ENCODE peak calls at places on chromosomes 1 and 21, in seven cellular contexts. One of them, this sample, is unnamed.
A peak's percentile ranks its signal among the peaks of the same experiment; 100 is the strongest.

GRCh38 chr1:176241385-176242015 is 34.4 kb upstream of the COP1 start:
- DNase-seq in lower lobe of right lung: no peak
- DNase-seq in GM20000: no peak
- DNase-seq in uterus: no peak
- DNase-seq in mesothelial cell of epicardium: no peak
- DNase-seq in fibroblast of lung: peak; percentile 34
- DNase-seq in IMR-90: peak; percentile 95
- DNase-seq in this sample: no peak

GRCh38 chr1:246483204-246483933 is 23.7 kb downstream of the SMYD3 start:
- DNase-seq in mesothelial cell of epicardium: no peak
- DNase-seq in GM20000: peak; percentile 35
- DNase-seq in lower lobe of right lung: no peak
- DNase-seq in uterus: no peak
- DNase-seq in fibroblast of lung: peak; percentile 28
- DNase-seq in IMR-90: peak; percentile 38
- DNase-seq in this sample: no peak

GRCh38 chr1:67019600-67020136 is 34.3 kb downstream of the SLC35D1 start:
- DNase-seq in fibroblast of lung: peak; percentile 99
- DNase-seq in IMR-90: peak; percentile 81
- DNase-seq in uterus: no peak
- DNase-seq in lower lobe of right lung: no peak
- DNase-seq in GM20000: no peak
- DNase-seq in mesothelial cell of epicardium: no peak
- DNase-seq in this sample: no peak

GRCh38 chr1:184291701-184292100 is 95.1 kb upstream of the C1orf21 start:
- DNase-seq in GM20000: no peak
- DNase-seq in lower lobe of right lung: no peak
- DNase-seq in IMR-90: no peak
- DNase-seq in uterus: no peak
- DNase-seq in fibroblast of lung: no peak
- DNase-seq in mesothelial cell of epicardium: no peak
- DNase-seq in this sample: no peak

GRCh38 chr1:212254853-212255363 is 30.3 kb upstream of the PPP2R5A start:
- DNase-seq in lower lobe of right lung: no peak
- DNase-seq in IMR-90: no peak
- DNase-seq in uterus: no peak
- DNase-seq in fibroblast of lung: no peak
- DNase-seq in mesothelial cell of epicardium: no peak
- DNase-seq in GM20000: no peak
- DNase-seq in this sample: no peak

GRCh38 chr1:84253891-84254290 is 47.6 kb upstream of the SAMD13 start:
- DNase-seq in lower lobe of right lung: peak; percentile 52
- DNase-seq in IMR-90: peak; percentile 97
- DNase-seq in GM20000: no peak
- DNase-seq in fibroblast of lung: peak; percentile 98
- DNase-seq in mesothelial cell of epicardium: no peak
- DNase-seq in uterus: no peak
- DNase-seq in this sample: no peak

GRCh38 chr1:227318852-227319607 is 738 bp upstream of the CDC42BPA start:
- DNase-seq in uterus: peak; percentile 58
- DNase-seq in lower lobe of right lung: no peak
- DNase-seq in fibroblast of lung: peak; percentile 67
- DNase-seq in GM20000: no peak
- DNase-seq in mesothelial cell of epicardium: peak; percentile 55
- DNase-seq in IMR-90: peak; percentile 56
- DNase-seq in this sample: no peak

GRCh38 chr1:12620142-12620865 is 2.3 kb upstream of the DHRS3 start:
- DNase-seq in GM20000: no peak
- DNase-seq in mesothelial cell of epicardium: no peak
- DNase-seq in lower lobe of right lung: no peak
- DNase-seq in IMR-90: no peak
- DNase-seq in fibroblast of lung: peak; percentile 50
- DNase-seq in uterus: no peak
- DNase-seq in this sample: no peak

GRCh38 chr1:89143484-89143883 is 17.6 kb upstream of the GBP2 start:
- DNase-seq in GM20000: no peak
- DNase-seq in IMR-90: no peak
- DNase-seq in uterus: no peak
- DNase-seq in lower lobe of right lung: no peak
- DNase-seq in fibroblast of lung: no peak
- DNase-seq in mesothelial cell of epicardium: no peak
- DNase-seq in this sample: no peak

GRCh38 chr1:24513691-24514090 is 11.1 kb downstream of the RCAN3 start:
- DNase-seq in GM20000: no peak
- DNase-seq in mesothelial cell of epicardium: no peak
- DNase-seq in fibroblast of lung: no peak
- DNase-seq in IMR-90: no peak
- DNase-seq in uterus: no peak
- DNase-seq in lower lobe of right lung: no peak
- DNase-seq in this sample: no peak

GRCh38 chr21:46552274-46552673 is 52.6 kb downstream of the S100B start:
- DNase-seq in GM20000: no peak
- DNase-seq in IMR-90: no peak
- DNase-seq in fibroblast of lung: no peak
- DNase-seq in uterus: no peak
- DNase-seq in mesothelial cell of epicardium: no peak
- DNase-seq in lower lobe of right lung: no peak
- DNase-seq in this sample: no peak

GRCh38 chr1:218468707-218469106 is 123.6 kb downstream of the TGFB2 start:
- DNase-seq in fibroblast of lung: no peak
- DNase-seq in IMR-90: no peak
- DNase-seq in mesothelial cell of epicardium: no peak
- DNase-seq in lower lobe of right lung: no peak
- DNase-seq in GM20000: no peak
- DNase-seq in uterus: no peak
- DNase-seq in this sample: no peak

GRCh38 chr1:43653339-43653738 is 3.4 kb downstream of the KDM4A start:
- DNase-seq in lower lobe of right lung: no peak
- DNase-seq in GM20000: no peak
- DNase-seq in uterus: no peak
- DNase-seq in fibroblast of lung: no peak
- DNase-seq in mesothelial cell of epicardium: no peak
- DNase-seq in IMR-90: peak; percentile 37
- DNase-seq in this sample: no peak

GRCh38 chr1:246591958-246592357 is 25.7 kb downstream of the CNST start:
- DNase-seq in uterus: no peak
- DNase-seq in fibroblast of lung: no peak
- DNase-seq in lower lobe of right lung: no peak
- DNase-seq in GM20000: no peak
- DNase-seq in IMR-90: no peak
- DNase-seq in mesothelial cell of epicardium: no peak
- DNase-seq in this sample: no peak

GRCh38 chr1:212488436-212489283 is 55.9 kb downstream of the NENF start:
- DNase-seq in lower lobe of right lung: no peak
- DNase-seq in mesothelial cell of epicardium: no peak
- DNase-seq in IMR-90: peak; percentile 97
- DNase-seq in GM20000: peak; percentile 70
- DNase-seq in fibroblast of lung: peak; percentile 83
- DNase-seq in uterus: peak; percentile 86
- DNase-seq in this sample: no peak

GRCh38 chr1:43329995-43330751 is 7.4 kb upstream of the MPL start:
- DNase-seq in lower lobe of right lung: no peak
- DNase-seq in mesothelial cell of epicardium: no peak
- DNase-seq in GM20000: peak; percentile 75
- DNase-seq in uterus: peak; percentile 51
- DNase-seq in IMR-90: peak; percentile 87
- DNase-seq in fibroblast of lung: peak; percentile 88
- DNase-seq in this sample: peak; percentile 40

GRCh38 chr1:236102611-236103010 is 37.7 kb upstream of the NID1 start:
- DNase-seq in IMR-90: no peak
- DNase-seq in fibroblast of lung: no peak
- DNase-seq in uterus: no peak
- DNase-seq in GM20000: no peak
- DNase-seq in mesothelial cell of epicardium: no peak
- DNase-seq in lower lobe of right lung: no peak
- DNase-seq in this sample: no peak

GRCh38 chr1:163650624-163651023 is 328.9 kb downstream of the NUF2 start:
- DNase-seq in mesothelial cell of epicardium: no peak
- DNase-seq in uterus: no peak
- DNase-seq in IMR-90: no peak
- DNase-seq in lower lobe of right lung: no peak
- DNase-seq in GM20000: no peak
- DNase-seq in fibroblast of lung: no peak
- DNase-seq in this sample: no peak

GRCh38 chr1:58502519-58502918 is 44.0 kb downstream of the OMA1 start:
- DNase-seq in mesothelial cell of epicardium: no peak
- DNase-seq in IMR-90: no peak
- DNase-seq in lower lobe of right lung: no peak
- DNase-seq in GM20000: no peak
- DNase-seq in fibroblast of lung: no peak
- DNase-seq in uterus: no peak
- DNase-seq in this sample: no peak

GRCh38 chr1:157193702-157194391 is 55.7 kb upstream of the ETV3 start:
- DNase-seq in uterus: peak; percentile 50
- DNase-seq in lower lobe of right lung: peak; percentile 71
- DNase-seq in GM20000: peak; percentile 75
- DNase-seq in mesothelial cell of epicardium: peak; percentile 90
- DNase-seq in IMR-90: peak; percentile 42
- DNase-seq in fibroblast of lung: peak; percentile 29
- DNase-seq in this sample: peak; percentile 48

GRCh38 chr21:45908536-45909237 is 72.9 kb upstream of the COL6A1 start:
- DNase-seq in IMR-90: no peak
- DNase-seq in uterus: no peak
- DNase-seq in mesothelial cell of epicardium: no peak
- DNase-seq in lower lobe of right lung: peak; percentile 28
- DNase-seq in fibroblast of lung: no peak
- DNase-seq in GM20000: no peak
- DNase-seq in this sample: no peak

GRCh38 chr1:202235856-202236837 is 42.5 kb downstream of the LGR6 start:
- DNase-seq in fibroblast of lung: peak; percentile 98
- DNase-seq in lower lobe of right lung: peak; percentile 73
- DNase-seq in uterus: peak; percentile 34
- DNase-seq in GM20000: peak; percentile 83
- DNase-seq in IMR-90: peak; percentile 96
- DNase-seq in mesothelial cell of epicardium: peak; percentile 83
- DNase-seq in this sample: peak; percentile 50

GRCh38 chr1:180198611-180199010 is 31.5 kb upstream of the LHX4 start:
- DNase-seq in IMR-90: no peak
- DNase-seq in fibroblast of lung: no peak
- DNase-seq in lower lobe of right lung: no peak
- DNase-seq in mesothelial cell of epicardium: no peak
- DNase-seq in uterus: no peak
- DNase-seq in GM20000: no peak
- DNase-seq in this sample: no peak

GRCh38 chr1:1298861-1299685 is 8.7 kb downstream of the ACAP3 start:
- DNase-seq in GM20000: no peak
- DNase-seq in uterus: no peak
- DNase-seq in fibroblast of lung: no peak
- DNase-seq in lower lobe of right lung: no peak
- DNase-seq in IMR-90: no peak
- DNase-seq in mesothelial cell of epicardium: peak; percentile 64
- DNase-seq in this sample: no peak

GRCh38 chr1:1297802-1298424 is 9.8 kb downstream of the ACAP3 start:
- DNase-seq in uterus: no peak
- DNase-seq in GM20000: no peak
- DNase-seq in IMR-90: no peak
- DNase-seq in lower lobe of right lung: no peak
- DNase-seq in fibroblast of lung: no peak
- DNase-seq in mesothelial cell of epicardium: no peak
- DNase-seq in this sample: no peak

GRCh38 chr1:1300352-1300739 is 7.4 kb downstream of the ACAP3 start:
- DNase-seq in IMR-90: no peak
- DNase-seq in mesothelial cell of epicardium: no peak
- DNase-seq in fibroblast of lung: no peak
- DNase-seq in uterus: no peak
- DNase-seq in lower lobe of right lung: no peak
- DNase-seq in GM20000: no peak
- DNase-seq in this sample: no peak

GRCh38 chr1:1302006-1302430 is 5.7 kb downstream of the ACAP3 start:
- DNase-seq in uterus: no peak
- DNase-seq in fibroblast of lung: no peak
- DNase-seq in mesothelial cell of epicardium: no peak
- DNase-seq in IMR-90: no peak
- DNase-seq in lower lobe of right lung: no peak
- DNase-seq in GM20000: no peak
- DNase-seq in this sample: no peak

DNA sequence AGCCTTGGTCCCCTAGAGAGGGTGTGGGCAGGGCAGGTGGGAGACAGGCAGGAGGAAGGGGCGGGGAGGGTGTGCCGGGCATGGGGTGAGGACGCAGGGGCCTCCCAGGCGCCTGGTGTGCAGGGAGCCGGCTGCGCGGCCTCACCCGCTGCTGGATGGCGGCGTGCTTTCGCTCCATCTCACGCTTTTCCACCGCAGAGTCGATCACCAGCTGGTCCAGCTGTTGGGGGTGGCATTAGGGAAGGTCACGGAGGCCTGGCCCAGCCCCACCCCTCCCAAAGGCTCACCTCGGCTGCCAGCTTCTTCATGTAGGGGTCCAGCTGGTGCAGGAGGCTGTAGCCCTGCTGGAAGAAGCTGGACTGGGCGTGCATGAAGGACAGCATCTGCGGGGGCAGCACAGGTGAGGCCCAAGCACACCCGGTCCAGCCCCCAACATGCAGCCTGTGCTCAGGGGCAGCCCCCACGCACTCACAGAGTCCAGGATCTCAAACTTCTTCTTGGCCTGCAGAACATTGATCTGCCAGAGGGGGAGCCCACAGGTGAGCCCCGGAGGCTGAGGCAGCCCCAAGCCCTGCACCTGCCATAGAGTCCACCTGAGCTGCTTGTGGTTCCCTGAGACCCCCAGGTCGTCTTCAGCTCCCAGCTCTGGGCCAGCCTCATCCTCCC is 7.9 kb downstream of the ACAP3 start:
- DNase-seq in lower lobe of right lung: no peak
- DNase-seq in uterus: no peak
- DNase-seq in GM20000: peak; percentile 76
- DNase-seq in mesothelial cell of epicardium: no peak
- DNase-seq in IMR-90: no peak
- DNase-seq in fibroblast of lung: no peak
- DNase-seq in this sample: no peak
- TF ChIP-seq CTCF in lower lobe of right lung: no peak
- TF ChIP-seq CTCF in uterus: no peak
- TF ChIP-seq CTCF in GM20000: peak; percentile 26
- TF ChIP-seq CTCF in mesothelial cell of epicardium: peak; percentile 25
- TF ChIP-seq CTCF in IMR-90: peak; percentile 13
- TF ChIP-seq CTCF in fibroblast of lung: peak; percentile 22
- TF ChIP-seq CTCF in this sample: no peak

GRCh38 chr1:162197615-162198497 is 128.4 kb downstream of the NOS1AP start:
- DNase-seq in IMR-90: no peak
- DNase-seq in uterus: no peak
- DNase-seq in mesothelial cell of epicardium: no peak
- DNase-seq in lower lobe of right lung: no peak
- DNase-seq in GM20000: no peak
- DNase-seq in fibroblast of lung: no peak
- DNase-seq in this sample: no peak
- TF ChIP-seq CTCF in IMR-90: no peak
- TF ChIP-seq CTCF in uterus: no peak
- TF ChIP-seq CTCF in mesothelial cell of epicardium: no peak
- TF ChIP-seq CTCF in lower lobe of right lung: no peak
- TF ChIP-seq CTCF in GM20000: no peak
- TF ChIP-seq CTCF in fibroblast of lung: no peak
- TF ChIP-seq CTCF in this sample: no peak

GRCh38 chr1:231584117-231584516 is 42.5 kb upstream of the DISC1 start:
- DNase-seq in uterus: no peak
- DNase-seq in lower lobe of right lung: no peak
- DNase-seq in fibroblast of lung: peak; percentile 75
- DNase-seq in IMR-90: peak; percentile 82
- DNase-seq in GM20000: peak; percentile 31
- DNase-seq in mesothelial cell of epicardium: no peak
- DNase-seq in this sample: no peak
- TF ChIP-seq CTCF in uterus: no peak
- TF ChIP-seq CTCF in lower lobe of right lung: no peak
- TF ChIP-seq CTCF in fibroblast of lung: peak; percentile 35
- TF ChIP-seq CTCF in IMR-90: peak; percentile 42
- TF ChIP-seq CTCF in GM20000: peak; percentile 8
- TF ChIP-seq CTCF in mesothelial cell of epicardium: no peak
- TF ChIP-seq CTCF in this sample: no peak

GRCh38 chr1:6357243-6357929 is 36.2 kb downstream of the ACOT7 start:
- DNase-seq in IMR-90: no peak
- DNase-seq in lower lobe of right lung: no peak
- DNase-seq in uterus: no peak
- DNase-seq in fibroblast of lung: no peak
- DNase-seq in GM20000: no peak
- DNase-seq in mesothelial cell of epicardium: no peak
- DNase-seq in this sample: no peak
- TF ChIP-seq CTCF in IMR-90: no peak
- TF ChIP-seq CTCF in lower lobe of right lung: no peak
- TF ChIP-seq CTCF in uterus: no peak
- TF ChIP-seq CTCF in fibroblast of lung: no peak
- TF ChIP-seq CTCF in GM20000: no peak
- TF ChIP-seq CTCF in mesothelial cell of epicardium: no peak
- TF ChIP-seq CTCF in this sample: no peak

This sample was measured in omental fat pad.